ENCODE peak calls at places on chromosomes 7 and 10, in six cellular contexts. One of them, this sample, is unnamed.

GRCh38 chr10:31549936-31550335 is 230.9 kb downstream of the ZEB1 start:
- DNase-seq in OCI-LY7: no peak
- DNase-seq in chondrocyte: no peak
- DNase-seq in stimulated activated CD4-positive, alpha-beta T cell treated with anti-CD3 and anti-CD28 coated beads, TNF-alpha, amount 100 ng/mL, for 24 hours: no peak
- DNase-seq in fibroblast of pulmonary artery: peak
- DNase-seq in frontal cortex: no peak
- DNase-seq in this sample: no peak

GRCh38 chr7:35329026-35329425 is 75.1 kb upstream of the TBX20 start:
- DNase-seq in stimulated activated CD4-positive, alpha-beta T cell treated with anti-CD3 and anti-CD28 coated beads, TNF-alpha, amount 100 ng/mL, for 24 hours: no peak
- DNase-seq in chondrocyte: no peak
- DNase-seq in OCI-LY7: no peak
- DNase-seq in fibroblast of pulmonary artery: no peak
- DNase-seq in frontal cortex: no peak
- DNase-seq in this sample: no peak

GRCh38 chr7:156347132-156347531 is 293.4 kb upstream of the RNF32 start:
- DNase-seq in frontal cortex: no peak
- DNase-seq in fibroblast of pulmonary artery: no peak
- DNase-seq in chondrocyte: no peak
- DNase-seq in stimulated activated CD4-positive, alpha-beta T cell treated with anti-CD3 and anti-CD28 coated beads, TNF-alpha, amount 100 ng/mL, for 24 hours: no peak
- DNase-seq in OCI-LY7: no peak
- DNase-seq in this sample: no peak

GRCh38 chr10:84375011-84375410 is 46.6 kb downstream of the CCSER2 start:
- DNase-seq in fibroblast of pulmonary artery: peak
- DNase-seq in OCI-LY7: peak
- DNase-seq in chondrocyte: no peak
- DNase-seq in stimulated activated CD4-positive, alpha-beta T cell treated with anti-CD3 and anti-CD28 coated beads, TNF-alpha, amount 100 ng/mL, for 24 hours: peak
- DNase-seq in frontal cortex: no peak
- DNase-seq in this sample: no peak

GRCh38 chr10:118027397-118027796 is 19.3 kb downstream of the RAB11FIP2 start:
- DNase-seq in stimulated activated CD4-positive, alpha-beta T cell treated with anti-CD3 and anti-CD28 coated beads, TNF-alpha, amount 100 ng/mL, for 24 hours: no peak
- DNase-seq in fibroblast of pulmonary artery: no peak
- DNase-seq in chondrocyte: no peak
- DNase-seq in OCI-LY7: no peak
- DNase-seq in frontal cortex: no peak
- DNase-seq in this sample: no peak

GRCh38 chr7:123871998-123872867 is 27.3 kb downstream of the HYAL4 start:
- DNase-seq in fibroblast of pulmonary artery: peak
- DNase-seq in stimulated activated CD4-positive, alpha-beta T cell treated with anti-CD3 and anti-CD28 coated beads, TNF-alpha, amount 100 ng/mL, for 24 hours: no peak
- DNase-seq in chondrocyte: no peak
- DNase-seq in frontal cortex: no peak
- DNase-seq in OCI-LY7: peak
- DNase-seq in this sample: peak

GRCh38 chr10:44647877-44648542 is 263.1 kb upstream of the CXCL12 start:
- DNase-seq in frontal cortex: no peak
- DNase-seq in fibroblast of pulmonary artery: peak
- DNase-seq in stimulated activated CD4-positive, alpha-beta T cell treated with anti-CD3 and anti-CD28 coated beads, TNF-alpha, amount 100 ng/mL, for 24 hours: no peak
- DNase-seq in OCI-LY7: no peak
- DNase-seq in chondrocyte: no peak
- DNase-seq in this sample: no peak

GRCh38 chr10:91201213-91201996 is 19.1 kb upstream of the PCGF5 start:
- DNase-seq in stimulated activated CD4-positive, alpha-beta T cell treated with anti-CD3 and anti-CD28 coated beads, TNF-alpha, amount 100 ng/mL, for 24 hours: no peak
- DNase-seq in fibroblast of pulmonary artery: no peak
- DNase-seq in OCI-LY7: peak
- DNase-seq in frontal cortex: no peak
- DNase-seq in chondrocyte: no peak
- DNase-seq in this sample: no peak

GRCh38 chr10:30732671-30733070 is 103.1 kb upstream of the LYZL2 start:
- DNase-seq in fibroblast of pulmonary artery: no peak
- DNase-seq in OCI-LY7: no peak
- DNase-seq in chondrocyte: no peak
- DNase-seq in stimulated activated CD4-positive, alpha-beta T cell treated with anti-CD3 and anti-CD28 coated beads, TNF-alpha, amount 100 ng/mL, for 24 hours: no peak
- DNase-seq in frontal cortex: no peak
- DNase-seq in this sample: no peak

GRCh38 chr7:153224890-153225289 is 465.3 kb downstream of the ACTR3B start:
- DNase-seq in frontal cortex: no peak
- DNase-seq in stimulated activated CD4-positive, alpha-beta T cell treated with anti-CD3 and anti-CD28 coated beads, TNF-alpha, amount 100 ng/mL, for 24 hours: no peak
- DNase-seq in OCI-LY7: no peak
- DNase-seq in chondrocyte: no peak
- DNase-seq in fibroblast of pulmonary artery: no peak
- DNase-seq in this sample: no peak

GRCh38 chr10:48406204-48406603 is 99.7 kb downstream of the MAPK8 start:
- DNase-seq in frontal cortex: no peak
- DNase-seq in stimulated activated CD4-positive, alpha-beta T cell treated with anti-CD3 and anti-CD28 coated beads, TNF-alpha, amount 100 ng/mL, for 24 hours: no peak
- DNase-seq in OCI-LY7: no peak
- DNase-seq in fibroblast of pulmonary artery: peak
- DNase-seq in chondrocyte: no peak
- DNase-seq in this sample: no peak